ENCODE peak calls at places on chromosome 21, in four cellular contexts. One of them, this sample, is unnamed.

GRCh38 chr21:31337991-31338891 is 5.8 kb downstream of the TIAM1 start:
- DNase-seq in thoracic aorta: no peak
- DNase-seq in AG09309: no peak
- DNase-seq in LNCaP clone FGC: peak
- DNase-seq in this sample: peak

GRCh38 chr21:28833181-28833580 is 159.5 kb downstream of the LTN1 start:
- DNase-seq in thoracic aorta: no peak
- DNase-seq in AG09309: no peak
- DNase-seq in LNCaP clone FGC: peak
- DNase-seq in this sample: peak

GRCh38 chr21:42115136-42115683 is 44.1 kb downstream of the UMODL1 start:
- DNase-seq in thoracic aorta: no peak
- DNase-seq in AG09309: no peak
- DNase-seq in LNCaP clone FGC: no peak
- DNase-seq in this sample: no peak

GRCh38 chr21:25360593-25360992 is 246.7 kb downstream of the MRPL39 start:
- DNase-seq in thoracic aorta: no peak
- DNase-seq in AG09309: no peak
- DNase-seq in LNCaP clone FGC: no peak
- DNase-seq in this sample: no peak

GRCh38 chr21:28827422-28827821 is 165.3 kb downstream of the LTN1 start:
- DNase-seq in thoracic aorta: no peak
- DNase-seq in AG09309: peak
- DNase-seq in LNCaP clone FGC: no peak
- DNase-seq in this sample: peak

GRCh38 chr21:17726047-17726446 is 93.1 kb downstream of the C21orf91 start:
- DNase-seq in thoracic aorta: no peak
- DNase-seq in AG09309: no peak
- DNase-seq in LNCaP clone FGC: no peak
- DNase-seq in this sample: peak

GRCh38 chr21:31310750-31311149 is 33.3 kb downstream of the TIAM1 start:
- DNase-seq in thoracic aorta: no peak
- DNase-seq in AG09309: no peak
- DNase-seq in LNCaP clone FGC: peak
- DNase-seq in this sample: peak

GRCh38 chr21:34132905-34133304 is 59.5 kb downstream of the MRPS6 start:
- DNase-seq in thoracic aorta: no peak
- DNase-seq in AG09309: no peak
- DNase-seq in LNCaP clone FGC: no peak
- DNase-seq in this sample: no peak

GRCh38 chr21:43355925-43356289 is 71.0 kb downstream of the SIK1 start:
- DNase-seq in thoracic aorta: no peak
- DNase-seq in AG09309: no peak
- DNase-seq in LNCaP clone FGC: no peak
- DNase-seq in this sample: no peak

GRCh38 chr21:43921979-43922945 is 57.2 kb downstream of the AGPAT3 start:
- DNase-seq in thoracic aorta: no peak
- DNase-seq in AG09309: no peak
- DNase-seq in LNCaP clone FGC: no peak
- DNase-seq in this sample: no peak

GRCh38 chr21:38821248-38821647 is 15.5 kb downstream of the ETS2 start:
- DNase-seq in thoracic aorta: no peak
- DNase-seq in AG09309: no peak
- DNase-seq in LNCaP clone FGC: no peak
- DNase-seq in this sample: no peak

GRCh38 chr21:33854604-33855003 is 61.0 kb downstream of the ATP5PO start:
- DNase-seq in thoracic aorta: no peak
- DNase-seq in AG09309: no peak
- DNase-seq in LNCaP clone FGC: no peak
- DNase-seq in this sample: peak

GRCh38 chr21:42523941-42524340 is 10.3 kb downstream of the SLC37A1 start:
- DNase-seq in thoracic aorta: no peak
- DNase-seq in AG09309: no peak
- DNase-seq in LNCaP clone FGC: no peak
- DNase-seq in this sample: no peak

GRCh38 chr21:27466175-27466574 is 499.3 kb upstream of the ADAMTS5 start:
- DNase-seq in thoracic aorta: no peak
- DNase-seq in AG09309: no peak
- DNase-seq in LNCaP clone FGC: no peak
- DNase-seq in this sample: no peak
- TF ChIP-seq CTCF in thoracic aorta: no peak
- TF ChIP-seq CTCF in AG09309: no peak
- TF ChIP-seq CTCF in LNCaP clone FGC: peak
- TF ChIP-seq CTCF in this sample: no peak

GRCh38 chr21:37658994-37659458 is 257.2 kb downstream of the KCNJ6 start:
- DNase-seq in thoracic aorta: peak
- DNase-seq in AG09309: peak
- DNase-seq in LNCaP clone FGC: peak
- DNase-seq in this sample: peak
- TF ChIP-seq CTCF in thoracic aorta: peak
- TF ChIP-seq CTCF in AG09309: peak
- TF ChIP-seq CTCF in LNCaP clone FGC: peak
- TF ChIP-seq CTCF in this sample: peak

GRCh38 chr21:45289655-45290515 is 2.2 kb upstream of the POFUT2 start:
- DNase-seq in thoracic aorta: no peak
- DNase-seq in AG09309: no peak
- DNase-seq in LNCaP clone FGC: no peak
- DNase-seq in this sample: no peak
- TF ChIP-seq CTCF in thoracic aorta: peak
- TF ChIP-seq CTCF in AG09309: peak
- TF ChIP-seq CTCF in LNCaP clone FGC: no peak
- TF ChIP-seq CTCF in this sample: no peak

GRCh38 chr21:40333731-40334130 is 466.5 kb downstream of the PCP4 start:
- DNase-seq in thoracic aorta: no peak
- DNase-seq in AG09309: no peak
- DNase-seq in LNCaP clone FGC: no peak
- DNase-seq in this sample: no peak

GRCh38 chr21:40334159-40334558 is 466.9 kb downstream of the PCP4 start:
- DNase-seq in thoracic aorta: no peak
- DNase-seq in AG09309: no peak
- DNase-seq in LNCaP clone FGC: no peak
- DNase-seq in this sample: peak

GRCh38 chr21:40339050-40339449 is 471.8 kb downstream of the PCP4 start:
- DNase-seq in thoracic aorta: no peak
- DNase-seq in AG09309: no peak
- DNase-seq in LNCaP clone FGC: no peak
- DNase-seq in this sample: no peak

GRCh38 chr21:40337981-40338380 is 470.7 kb downstream of the PCP4 start:
- DNase-seq in thoracic aorta: no peak
- DNase-seq in AG09309: no peak
- DNase-seq in LNCaP clone FGC: no peak
- DNase-seq in this sample: no peak

DNA sequence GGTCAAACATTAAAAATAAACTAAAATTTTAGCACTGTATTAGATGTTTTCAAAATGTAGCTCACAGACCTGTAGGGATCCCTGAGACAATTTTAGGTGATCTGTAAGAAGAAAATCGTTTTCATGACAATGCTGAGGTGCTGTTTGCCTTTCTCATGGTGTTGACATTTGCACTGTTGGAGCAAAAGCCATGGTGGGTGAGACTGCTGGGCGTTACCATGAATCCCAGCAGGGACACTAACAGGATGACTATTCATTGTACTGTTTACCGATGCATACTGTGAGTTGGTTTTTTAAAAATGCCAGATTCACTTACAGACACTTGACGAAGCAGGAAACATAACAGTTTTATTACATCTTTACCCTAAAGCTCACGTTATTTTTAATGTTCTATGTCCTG is 468.5 kb downstream of the PCP4 start:
- DNase-seq in thoracic aorta: no peak
- DNase-seq in AG09309: no peak
- DNase-seq in LNCaP clone FGC: no peak
- DNase-seq in this sample: no peak
- TF ChIP-seq CTCF in thoracic aorta: no peak
- TF ChIP-seq CTCF in AG09309: no peak
- TF ChIP-seq CTCF in LNCaP clone FGC: no peak
- TF ChIP-seq CTCF in this sample: no peak

GRCh38 chr21:32389337-32390015 is 3.3 kb downstream of the URB1 start:
- DNase-seq in thoracic aorta: no peak
- DNase-seq in AG09309: no peak
- DNase-seq in LNCaP clone FGC: no peak
- DNase-seq in this sample: no peak

GRCh38 chr21:32391755-32392154 is 1.1 kb downstream of the URB1 start:
- DNase-seq in thoracic aorta: no peak
- DNase-seq in AG09309: no peak
- DNase-seq in LNCaP clone FGC: no peak
- DNase-seq in this sample: no peak

GRCh38 chr21:32393677-32394001 is 827 bp upstream of the URB1 start:
- DNase-seq in thoracic aorta: no peak
- DNase-seq in AG09309: no peak
- DNase-seq in LNCaP clone FGC: no peak
- DNase-seq in this sample: no peak

GRCh38 chr21:32392299-32392879 is 423 bp downstream of the URB1 start:
- DNase-seq in thoracic aorta: no peak
- DNase-seq in AG09309: no peak
- DNase-seq in LNCaP clone FGC: no peak
- DNase-seq in this sample: peak

DNA sequence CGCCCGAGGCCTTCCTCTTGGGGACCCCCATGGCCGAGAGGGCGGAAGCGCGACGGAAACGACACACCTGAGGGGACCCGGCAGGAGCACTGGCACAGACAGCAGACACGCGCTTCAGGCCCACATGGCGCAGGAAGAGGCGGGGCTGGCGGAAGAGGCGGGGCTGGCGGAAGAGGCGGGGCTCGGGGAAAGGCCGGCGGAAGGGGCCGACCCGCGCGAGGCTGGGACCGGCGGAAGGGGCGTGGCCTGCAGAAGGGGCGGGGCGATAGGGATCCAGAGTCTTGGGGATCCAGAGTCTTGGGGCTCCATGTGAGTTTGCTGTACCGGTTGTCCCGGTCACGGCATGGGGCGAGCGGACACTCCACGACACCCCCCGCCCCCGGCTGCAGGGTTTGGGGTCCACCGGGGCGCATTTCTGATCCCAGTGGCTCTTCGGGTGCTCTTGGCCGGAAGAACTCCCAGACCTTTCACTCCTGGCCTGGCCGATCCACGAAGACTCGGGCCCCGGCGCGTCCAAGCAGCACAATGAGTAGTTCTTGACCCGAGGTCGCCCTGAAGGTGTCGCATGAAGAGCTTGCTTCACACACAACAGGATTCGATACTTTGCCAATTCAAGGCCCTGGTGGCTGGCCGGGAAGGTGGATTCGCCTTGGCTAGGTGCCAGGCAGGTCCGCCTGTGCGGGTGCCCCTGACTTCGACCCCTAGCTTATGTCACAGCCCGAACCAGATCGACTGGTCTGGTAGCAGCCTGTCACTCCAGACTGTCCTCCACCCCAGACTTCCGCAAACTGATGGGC is at the start of gene URB1:
- DNase-seq in thoracic aorta: peak
- DNase-seq in AG09309: no peak
- DNase-seq in LNCaP clone FGC: no peak
- DNase-seq in this sample: peak
- TF ChIP-seq CTCF in thoracic aorta: no peak
- TF ChIP-seq CTCF in AG09309: no peak
- TF ChIP-seq CTCF in LNCaP clone FGC: peak
- TF ChIP-seq CTCF in this sample: peak

GRCh38 chr21:14968821-14969220 is 96.0 kb downstream of the NRIP1 start:
- DNase-seq in thoracic aorta: no peak
- DNase-seq in AG09309: no peak
- DNase-seq in LNCaP clone FGC: no peak
- DNase-seq in this sample: no peak
- TF ChIP-seq CTCF in thoracic aorta: no peak
- TF ChIP-seq CTCF in AG09309: no peak
- TF ChIP-seq CTCF in LNCaP clone FGC: no peak
- TF ChIP-seq CTCF in this sample: no peak

DNA sequence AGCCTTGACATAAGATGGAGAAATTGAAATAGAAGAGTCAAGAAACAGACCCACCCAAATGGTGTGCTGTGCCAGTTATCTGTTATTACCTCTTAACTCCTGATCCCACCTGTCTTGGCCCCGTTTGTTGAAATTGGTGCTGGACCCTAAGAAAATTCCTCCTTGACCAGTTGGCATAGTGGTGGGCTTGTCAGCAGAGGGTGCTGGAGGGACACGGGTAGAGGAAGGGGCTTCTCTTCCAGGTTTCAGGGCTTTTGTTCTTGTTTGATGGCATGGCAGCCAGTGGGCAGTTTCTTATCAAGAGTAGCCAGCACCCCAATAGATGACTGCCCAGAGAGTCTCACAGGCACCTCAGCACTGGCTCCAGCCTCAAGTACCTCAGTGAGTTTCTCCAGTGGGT is 51.6 kb downstream of the PCBP3 start:
- DNase-seq in thoracic aorta: no peak
- DNase-seq in AG09309: no peak
- DNase-seq in LNCaP clone FGC: no peak
- DNase-seq in this sample: no peak
- TF ChIP-seq CTCF in thoracic aorta: no peak
- TF ChIP-seq CTCF in AG09309: no peak
- TF ChIP-seq CTCF in LNCaP clone FGC: no peak
- TF ChIP-seq CTCF in this sample: no peak

GRCh38 chr21:32578107-32578691 is 7.1 kb downstream of the TCP10L start:
- DNase-seq in thoracic aorta: no peak
- DNase-seq in AG09309: no peak
- DNase-seq in LNCaP clone FGC: no peak
- DNase-seq in this sample: peak
- TF ChIP-seq CTCF in thoracic aorta: no peak
- TF ChIP-seq CTCF in AG09309: peak
- TF ChIP-seq CTCF in LNCaP clone FGC: peak
- TF ChIP-seq CTCF in this sample: peak

DNA sequence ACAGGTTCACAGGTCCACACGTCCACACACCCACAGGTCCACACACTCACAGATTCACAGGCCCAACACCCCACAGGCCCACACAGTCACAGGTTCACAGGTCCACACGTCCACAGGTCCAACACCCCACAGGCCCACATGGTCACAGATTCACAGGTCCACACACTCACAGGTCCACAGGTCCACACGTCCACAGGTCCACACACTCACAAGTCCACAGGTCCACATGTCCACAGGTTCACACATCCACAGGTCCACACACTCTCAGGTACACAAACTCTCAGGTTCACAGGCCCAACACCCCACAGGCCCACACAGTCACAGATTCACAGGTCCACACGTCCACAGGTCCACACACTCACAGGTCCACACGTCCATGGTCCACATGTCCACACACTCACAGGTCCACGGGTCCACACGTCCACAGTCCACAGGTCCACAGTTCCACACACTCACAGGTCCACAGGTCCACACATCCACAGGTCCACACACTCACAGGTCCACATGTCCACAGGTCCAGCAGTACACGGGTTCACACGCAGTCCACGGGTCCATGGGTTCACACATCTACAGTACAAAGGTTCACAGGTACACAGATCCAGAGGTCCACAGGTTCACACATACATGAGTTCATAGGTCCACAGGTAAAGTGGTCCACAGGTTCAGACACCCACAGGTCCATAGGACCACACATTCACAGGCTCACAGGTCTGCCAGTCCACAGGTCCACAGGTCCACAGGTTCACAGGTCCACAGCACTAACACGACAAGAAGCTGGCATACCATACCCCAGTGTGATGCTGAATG is 39.4 kb upstream of the COL6A2 start:
- DNase-seq in thoracic aorta: no peak
- DNase-seq in AG09309: no peak
- DNase-seq in LNCaP clone FGC: no peak
- DNase-seq in this sample: no peak
- TF ChIP-seq CTCF in thoracic aorta: no peak
- TF ChIP-seq CTCF in AG09309: no peak
- TF ChIP-seq CTCF in LNCaP clone FGC: no peak
- TF ChIP-seq CTCF in this sample: no peak

GRCh38 chr21:16605588-16605987 is 875.8 kb downstream of the USP25 start:
- DNase-seq in thoracic aorta: no peak
- DNase-seq in AG09309: no peak
- DNase-seq in LNCaP clone FGC: no peak
- DNase-seq in this sample: no peak

GRCh38 chr21:16608209-16608830 is 878.5 kb downstream of the USP25 start:
- DNase-seq in thoracic aorta: no peak
- DNase-seq in AG09309: no peak
- DNase-seq in LNCaP clone FGC: no peak
- DNase-seq in this sample: peak
- TF ChIP-seq CTCF in thoracic aorta: no peak
- TF ChIP-seq CTCF in AG09309: peak
- TF ChIP-seq CTCF in LNCaP clone FGC: peak
- TF ChIP-seq CTCF in this sample: peak